ENCODE peak calls at places on chromosomes 4 and X, in six cellular contexts. P, N, K, F, X and Z are unnamed samples.

GRCh38 chrX:41758391-41758790 is 34.4 kb downstream of the GPR82 start:
- DNase-seq in K (no peak), P (no peak), X (no peak), N (no peak), F (no peak), Z (no peak)

GRCh38 chrX:85004255-85004654 is 578 bp downstream of the APOOL start:
- DNase-seq in F (peak), K (no peak), X (no peak), P (no peak), N (no peak), Z (no peak)

GRCh38 chrX:45622538-45622937 is 421.9 kb upstream of the DIPK2B start:
- DNase-seq in P (no peak), K (no peak), F (no peak), N (no peak), X (no peak), Z (no peak)

GRCh38 chrX:40105791-40106676 is 8.3 kb upstream of the BCOR start:
- DNase-seq in X (no peak), N (no peak), K (peak), F (peak), P (peak), Z (peak)

GRCh38 chr4:107854326-107855030 is 29.7 kb downstream of the SGMS2 start:
- DNase-seq in F (peak), K (no peak), X (no peak), N (no peak), P (no peak), Z (no peak)

GRCh38 chr4:169229571-169230028 is 41.2 kb downstream of the SH3RF1 start:
- DNase-seq in P (no peak), F (peak), X (no peak), K (no peak), N (no peak), Z (peak)

GRCh38 chr4:154490589-154491340 is 834 bp downstream of the DCHS2 start:
- DNase-seq in P (no peak), K (no peak), X (peak), N (no peak), F (no peak), Z (no peak)

GRCh38 chr4:38275331-38275821 is 315.2 kb downstream of the PTTG2 start:
- DNase-seq in F (no peak), N (peak), K (no peak), P (no peak), X (no peak), Z (peak)

GRCh38 chr4:77564231-77564630 is 41.4 kb upstream of the CXCL13 start:
- DNase-seq in X (no peak), F (no peak), N (peak), K (no peak), P (no peak), Z (peak)

GRCh38 chrX:50579955-50580354 is 109.3 kb upstream of the DGKK start:
- DNase-seq in X (peak), K (peak), N (no peak), F (peak), P (peak), Z (no peak)

GRCh38 chrX:96693407-96693806 is 8.8 kb downstream of the DIAPH2 start:
- DNase-seq in X (no peak), K (no peak), P (no peak), F (no peak), N (no peak), Z (no peak)

GRCh38 chr4:156290811-156291210 is 337.1 kb upstream of the CTSO start:
- DNase-seq in F (no peak), K (no peak), P (no peak), N (no peak), X (no peak), Z (no peak)

GRCh38 chrX:70635227-70635626 is 190.6 kb downstream of the DLG3 start:
- DNase-seq in N (no peak), P (no peak), K (no peak), F (no peak), X (no peak), Z (no peak)

GRCh38 chr4:54065282-54066087 is 1.1 kb upstream of the CHIC2 start:
- DNase-seq in K (no peak), N (no peak), X (no peak), P (no peak), F (no peak), Z (no peak)

GRCh38 chr4:159273126-159273438 is 170.2 kb downstream of the RAPGEF2 start:
- DNase-seq in K (no peak), F (peak), N (peak), P (no peak), X (no peak), Z (peak)

GRCh38 chr4:75004755-75005668 is 72.1 kb downstream of the PARM1 start:
- DNase-seq in K (no peak), F (no peak), P (no peak), X (no peak), N (no peak), Z (peak)

GRCh38 chr4:96145671-96146070 is 305.8 kb downstream of the PDHA2 start:
- DNase-seq in F (no peak), X (no peak), N (no peak), P (no peak), K (no peak), Z (no peak)

GRCh38 chr4:86032476-86033022 is 327.3 kb downstream of the MAPK10 start:
- DNase-seq in K (no peak), X (no peak), F (no peak), P (no peak), N (no peak), Z (no peak)

GRCh38 chr4:39648827-39649558 is 10.3 kb upstream of the SMIM14 start:
- DNase-seq in P (no peak), N (no peak), K (no peak), X (no peak), F (no peak), Z (no peak)

GRCh38 chrX:56728321-56728720 is 722 bp upstream of the NBDY start:
- DNase-seq in X (no peak), P (no peak), N (no peak), K (no peak), F (peak), Z (no peak)